ENCODE peak calls at places on chromosome 2, in four cellular contexts. I is tibial artery, W is hepatocyte, E is endothelial cell of umbilical vein. N is an unnamed sample.

GRCh38 chr2:120905298-120905697 is 169.6 kb downstream of the GLI2 start:
- DNase-seq in I (no peak), W (no peak), E (no peak), N (no peak)

GRCh38 chr2:98552499-98553179 is 55.7 kb downstream of the COA5 start:
- DNase-seq in I (peak), W (no peak), E (no peak), N (peak)

GRCh38 chr2:236010920-236011685 is 157.1 kb downstream of the GBX2 start:
- DNase-seq in I (no peak), W (no peak), E (no peak), N (no peak)

GRCh38 chr2:172834881-172835280 is 99.2 kb downstream of the RAPGEF4 start:
- DNase-seq in I (no peak), W (no peak), E (no peak), N (no peak)

GRCh38 chr2:9771481-9772017 is 71.7 kb upstream of the TAF1B start:
- DNase-seq in I (peak), W (peak), E (no peak), N (peak)

GRCh38 chr2:231627384-231628156 is 34.9 kb downstream of the TEX44 start:
- DNase-seq in I (no peak), W (no peak), E (no peak), N (no peak)

GRCh38 chr2:219416233-219416598 is 2.0 kb upstream of the DES start:
- DNase-seq in I (no peak), W (no peak), E (no peak), N (no peak)

GRCh38 chr2:126831234-126832005 is 67.3 kb upstream of the TEX51 start:
- DNase-seq in I (no peak), W (no peak), E (peak), N (peak)

GRCh38 chr2:82811946-82812345 is 1647.1 kb downstream of the SUCLG1 start:
- DNase-seq in I (no peak), W (no peak), E (peak), N (no peak)

GRCh38 chr2:111186123-111186715 is 65.5 kb downstream of the BCL2L11 start:
- DNase-seq in I (peak), W (peak), E (no peak), N (no peak)

GRCh38 chr2:217802261-217802660 is 200.5 kb downstream of the TNS1 start:
- DNase-seq in I (peak), W (no peak), E (no peak), N (no peak)

GRCh38 chr2:24923106-24923505 is 3.1 kb upstream of the ADCY3 start:
- DNase-seq in I (no peak), W (no peak), E (no peak), N (no peak)

GRCh38 chr2:232117413-232117812 is 155.9 kb downstream of the DIS3L2 start:
- DNase-seq in I (no peak), W (no peak), E (no peak), N (no peak)

GRCh38 chr2:20173496-20174402 is 51.2 kb downstream of the SDC1 start:
- DNase-seq in I (peak), W (no peak), E (no peak), N (no peak)

GRCh38 chr2:217095511-217096205 is 235.8 kb upstream of the TNP1 start:
- DNase-seq in I (no peak), W (no peak), E (no peak), N (no peak)

GRCh38 chr2:217737127-217737526 is 265.7 kb downstream of the TNS1 start:
- DNase-seq in I (no peak), W (no peak), E (no peak), N (no peak)

GRCh38 chr2:168999668-169000213 is 31.4 kb downstream of the ABCB11 start:
- DNase-seq in I (no peak), W (no peak), E (peak), N (no peak)

GRCh38 chr2:149375801-149376349 is 45.5 kb downstream of the LYPD6 start:
- DNase-seq in I (no peak), W (no peak), E (peak), N (peak)

GRCh38 chr2:21183726-21184125 is 60.0 kb downstream of the TDRD15 start:
- DNase-seq in I (no peak), W (no peak), E (no peak), N (no peak)

GRCh38 chr2:212914392-212914791 is 237.0 kb downstream of the IKZF2 start:
- DNase-seq in I (no peak), W (no peak), E (no peak), N (no peak)

GRCh38 chr2:127695491-127696472 is 5.5 kb upstream of the SFT2D3 start:
- DNase-seq in I (peak), W (peak), E (peak), N (peak)

DNA sequence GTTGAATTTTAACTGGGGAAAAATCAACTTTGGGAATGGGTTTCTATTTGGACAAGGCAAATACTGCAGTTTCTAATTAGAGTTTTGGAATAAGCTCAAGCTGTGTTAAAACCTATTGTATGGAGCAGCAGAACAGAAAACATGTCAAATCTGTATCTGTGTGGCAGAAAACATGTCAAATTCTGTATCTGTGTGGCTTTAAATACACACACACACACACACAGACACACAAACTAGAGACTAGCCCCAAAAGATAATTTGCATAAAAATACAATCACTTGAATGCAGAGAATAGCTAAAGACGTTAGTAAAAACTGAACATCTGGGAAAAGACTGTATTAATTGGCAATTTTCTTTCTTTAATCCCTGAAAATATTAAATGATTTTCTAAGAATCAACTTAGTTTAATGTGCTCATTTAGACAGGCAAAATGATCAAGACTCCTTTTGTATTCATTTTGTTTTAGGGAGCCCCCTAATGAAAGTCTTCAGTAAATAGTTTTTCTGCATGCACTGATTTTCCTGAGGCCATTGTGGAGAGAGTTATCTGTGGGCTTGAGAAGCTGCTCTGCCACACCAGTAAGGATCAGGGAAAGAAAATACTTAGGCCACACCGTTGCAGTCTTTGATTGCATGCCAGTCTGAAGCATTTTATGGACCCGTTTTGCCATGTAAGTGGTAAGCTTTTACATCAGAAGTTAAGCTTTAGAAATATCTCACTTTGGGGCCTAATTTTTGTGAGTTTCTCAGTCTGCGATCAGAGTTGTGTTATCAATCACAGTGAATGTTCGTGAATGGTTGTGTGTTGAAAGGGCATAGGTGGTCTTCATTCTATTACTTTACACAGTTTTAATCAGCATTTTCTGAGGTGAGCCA is 2.2 kb downstream of the SPATS2L start:
- DNase-seq in I (no peak), W (peak), E (peak), N (no peak)
- H3K27ac ChIP-seq in I (peak), W (peak), E (no peak), N (peak)

GRCh38 chr2:50607746-50608145 is 424.2 kb downstream of the NRXN1 start:
- DNase-seq in I (no peak), W (no peak), E (no peak), N (no peak)

GRCh38 chr2:50611261-50612020 is 420.5 kb downstream of the NRXN1 start:
- DNase-seq in I (no peak), W (no peak), E (no peak), N (no peak)

GRCh38 chr2:50606860-50607259 is 425.1 kb downstream of the NRXN1 start:
- DNase-seq in I (no peak), W (no peak), E (no peak), N (no peak)
- TF ChIP-seq CTCF in I (no peak), W (no peak), E (no peak), N (no peak)

GRCh38 chr2:64405476-64406406 is 48.2 kb upstream of the LGALSL start:
- DNase-seq in I (no peak), W (no peak), E (peak), N (peak)
- H3K4me3 ChIP-seq in I (no peak), W (no peak), E (no peak), N (no peak)

DNA sequence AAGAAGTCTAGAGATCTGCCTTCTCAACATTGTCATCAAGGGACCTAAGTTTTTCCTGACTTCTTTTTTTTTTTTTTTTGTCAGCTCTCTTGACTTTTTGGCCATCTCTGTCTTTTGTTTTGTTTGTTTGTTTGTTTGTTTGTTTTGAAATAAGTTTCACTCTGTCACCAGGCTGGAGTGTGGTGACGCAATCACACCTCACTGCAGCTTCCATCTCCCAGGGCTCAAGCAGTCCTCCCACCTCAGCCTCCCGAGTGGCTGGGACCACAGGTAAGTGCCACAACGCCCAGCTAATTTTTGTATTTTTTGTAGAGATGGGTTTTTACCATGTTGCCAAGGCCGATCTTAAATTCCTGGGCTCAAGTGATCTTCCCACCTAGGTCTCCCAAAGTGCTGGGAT is 5.6 kb upstream of the PUS10 start:
- DNase-seq in I (no peak), W (no peak), E (no peak), N (no peak)
- H3K27ac ChIP-seq in I (no peak), W (no peak), E (no peak), N (no peak)

DNA sequence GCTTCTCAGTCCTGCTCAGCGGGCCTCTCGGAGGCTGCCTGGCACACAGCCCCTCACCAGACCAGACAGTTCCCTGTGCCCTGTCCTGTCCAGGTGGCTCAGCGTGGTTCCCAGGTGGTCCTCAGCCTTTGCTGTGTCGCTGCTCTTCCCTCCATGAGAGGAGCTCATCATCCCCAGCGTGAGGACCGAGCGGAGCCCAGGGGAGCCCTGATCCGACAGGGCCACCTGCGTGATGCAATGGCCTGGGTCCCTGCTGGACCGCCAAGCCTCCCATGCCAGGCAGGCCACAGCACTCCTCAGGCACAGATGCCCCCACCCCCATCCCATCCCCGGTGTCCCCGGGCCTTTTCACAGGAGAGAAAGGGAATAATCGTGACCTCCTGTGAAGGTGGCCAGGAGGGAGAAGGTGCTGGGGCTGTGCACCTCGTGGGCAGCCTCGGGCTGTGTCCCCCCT is 4.3 kb downstream of the GPC1 start:
- DNase-seq in I (peak), W (no peak), E (no peak), N (no peak)
- TF ChIP-seq CTCF in I (no peak), W (no peak), E (no peak), N (no peak)